ENCODE peak calls at places on chromosomes 3 and 15, in ten cellular contexts. One of them, this sample, is unnamed.

GRCh38 chr3:25910997-25911396 is 121.1 kb downstream of the OXSM start:
- DNase-seq in CD8-positive, alpha-beta memory T cell: peak
- DNase-seq in heart left ventricle: no peak
- DNase-seq in gastrocnemius medialis: no peak
- DNase-seq in CD8-positive, alpha-beta T cell: no peak
- DNase-seq in uterus: no peak
- DNase-seq in cardiac muscle cell: peak
- DNase-seq in stomach: no peak
- DNase-seq in upper lobe of right lung: peak
- DNase-seq in aorta: no peak
- DNase-seq in this sample: peak

GRCh38 chr15:63887630-63888029 is 53.9 kb upstream of the HERC1 start:
- DNase-seq in CD8-positive, alpha-beta memory T cell: no peak
- DNase-seq in heart left ventricle: no peak
- DNase-seq in gastrocnemius medialis: no peak
- DNase-seq in CD8-positive, alpha-beta T cell: no peak
- DNase-seq in uterus: no peak
- DNase-seq in cardiac muscle cell: no peak
- DNase-seq in stomach: no peak
- DNase-seq in upper lobe of right lung: peak
- DNase-seq in aorta: no peak
- DNase-seq in this sample: no peak

GRCh38 chr3:188174309-188175044 is 20.5 kb downstream of the LPP start:
- DNase-seq in CD8-positive, alpha-beta memory T cell: no peak
- DNase-seq in heart left ventricle: no peak
- DNase-seq in gastrocnemius medialis: no peak
- DNase-seq in CD8-positive, alpha-beta T cell: no peak
- DNase-seq in uterus: peak
- DNase-seq in cardiac muscle cell: no peak
- DNase-seq in stomach: no peak
- DNase-seq in upper lobe of right lung: no peak
- DNase-seq in aorta: no peak
- DNase-seq in this sample: no peak

GRCh38 chr15:33200903-33201302 is 6.4 kb upstream of the FMN1 start:
- DNase-seq in CD8-positive, alpha-beta memory T cell: no peak
- DNase-seq in heart left ventricle: no peak
- DNase-seq in gastrocnemius medialis: no peak
- DNase-seq in CD8-positive, alpha-beta T cell: no peak
- DNase-seq in uterus: no peak
- DNase-seq in cardiac muscle cell: no peak
- DNase-seq in stomach: no peak
- DNase-seq in upper lobe of right lung: no peak
- DNase-seq in aorta: no peak
- DNase-seq in this sample: peak

GRCh38 chr3:53083496-53083895 is 37.6 kb upstream of the SFMBT1 start:
- DNase-seq in CD8-positive, alpha-beta memory T cell: no peak
- DNase-seq in heart left ventricle: peak
- DNase-seq in gastrocnemius medialis: no peak
- DNase-seq in CD8-positive, alpha-beta T cell: no peak
- DNase-seq in uterus: no peak
- DNase-seq in cardiac muscle cell: peak
- DNase-seq in stomach: no peak
- DNase-seq in upper lobe of right lung: peak
- DNase-seq in aorta: peak
- DNase-seq in this sample: peak

GRCh38 chr15:55816017-55816416 is 73.1 kb upstream of the PRTG start:
- DNase-seq in CD8-positive, alpha-beta memory T cell: no peak
- DNase-seq in heart left ventricle: no peak
- DNase-seq in gastrocnemius medialis: no peak
- DNase-seq in CD8-positive, alpha-beta T cell: no peak
- DNase-seq in uterus: no peak
- DNase-seq in cardiac muscle cell: peak
- DNase-seq in stomach: no peak
- DNase-seq in upper lobe of right lung: no peak
- DNase-seq in aorta: no peak
- DNase-seq in this sample: no peak

GRCh38 chr15:40006003-40006402 is 33.0 kb downstream of the SRP14 start:
- DNase-seq in CD8-positive, alpha-beta memory T cell: no peak
- DNase-seq in heart left ventricle: no peak
- DNase-seq in gastrocnemius medialis: no peak
- DNase-seq in CD8-positive, alpha-beta T cell: no peak
- DNase-seq in uterus: no peak
- DNase-seq in cardiac muscle cell: no peak
- DNase-seq in stomach: no peak
- DNase-seq in upper lobe of right lung: no peak
- DNase-seq in aorta: no peak
- DNase-seq in this sample: peak

GRCh38 chr15:37101634-37102314 is 1.4 kb upstream of the MEIS2 start:
- DNase-seq in CD8-positive, alpha-beta memory T cell: no peak
- DNase-seq in heart left ventricle: peak
- DNase-seq in gastrocnemius medialis: no peak
- DNase-seq in CD8-positive, alpha-beta T cell: no peak
- DNase-seq in uterus: peak
- DNase-seq in cardiac muscle cell: peak
- DNase-seq in stomach: peak
- DNase-seq in upper lobe of right lung: peak
- DNase-seq in aorta: peak
- DNase-seq in this sample: peak

GRCh38 chr3:49750056-49750455 is 26.3 kb upstream of the GMPPB start:
- DNase-seq in CD8-positive, alpha-beta memory T cell: no peak
- DNase-seq in heart left ventricle: no peak
- DNase-seq in gastrocnemius medialis: no peak
- DNase-seq in CD8-positive, alpha-beta T cell: no peak
- DNase-seq in uterus: no peak
- DNase-seq in cardiac muscle cell: no peak
- DNase-seq in stomach: no peak
- DNase-seq in upper lobe of right lung: no peak
- DNase-seq in aorta: no peak
- DNase-seq in this sample: no peak

GRCh38 chr3:186319988-186320387 is 42.0 kb downstream of the DGKG start:
- DNase-seq in CD8-positive, alpha-beta memory T cell: no peak
- DNase-seq in heart left ventricle: no peak
- DNase-seq in gastrocnemius medialis: no peak
- DNase-seq in CD8-positive, alpha-beta T cell: no peak
- DNase-seq in uterus: no peak
- DNase-seq in cardiac muscle cell: no peak
- DNase-seq in stomach: no peak
- DNase-seq in upper lobe of right lung: no peak
- DNase-seq in aorta: no peak
- DNase-seq in this sample: no peak

GRCh38 chr15:66855039-66855438 is 153.0 kb downstream of the SMAD6 start:
- DNase-seq in CD8-positive, alpha-beta memory T cell: no peak
- DNase-seq in heart left ventricle: no peak
- DNase-seq in gastrocnemius medialis: no peak
- DNase-seq in CD8-positive, alpha-beta T cell: no peak
- DNase-seq in uterus: no peak
- DNase-seq in cardiac muscle cell: no peak
- DNase-seq in stomach: no peak
- DNase-seq in upper lobe of right lung: no peak
- DNase-seq in aorta: no peak
- DNase-seq in this sample: no peak

GRCh38 chr3:117871934-117872333 is 1162.4 kb downstream of the TUSC7 start:
- DNase-seq in CD8-positive, alpha-beta memory T cell: no peak
- DNase-seq in heart left ventricle: no peak
- DNase-seq in gastrocnemius medialis: no peak
- DNase-seq in CD8-positive, alpha-beta T cell: no peak
- DNase-seq in uterus: no peak
- DNase-seq in cardiac muscle cell: no peak
- DNase-seq in stomach: no peak
- DNase-seq in upper lobe of right lung: no peak
- DNase-seq in aorta: no peak
- DNase-seq in this sample: peak

GRCh38 chr15:55741592-55742497 is 1.1 kb downstream of the PRTG start:
- DNase-seq in CD8-positive, alpha-beta memory T cell: no peak
- DNase-seq in heart left ventricle: peak
- DNase-seq in gastrocnemius medialis: no peak
- DNase-seq in CD8-positive, alpha-beta T cell: no peak
- DNase-seq in uterus: no peak
- DNase-seq in cardiac muscle cell: peak
- DNase-seq in stomach: no peak
- DNase-seq in upper lobe of right lung: peak
- DNase-seq in aorta: no peak
- DNase-seq in this sample: no peak

GRCh38 chr3:23859012-23859743 is 53.4 kb downstream of the UBE2E1 start:
- DNase-seq in CD8-positive, alpha-beta memory T cell: no peak
- DNase-seq in heart left ventricle: peak
- DNase-seq in gastrocnemius medialis: peak
- DNase-seq in CD8-positive, alpha-beta T cell: no peak
- DNase-seq in uterus: no peak
- DNase-seq in cardiac muscle cell: peak
- DNase-seq in stomach: no peak
- DNase-seq in upper lobe of right lung: no peak
- DNase-seq in aorta: no peak
- DNase-seq in this sample: no peak

GRCh38 chr3:33637482-33637881 is 80.6 kb downstream of the CLASP2 start:
- DNase-seq in CD8-positive, alpha-beta memory T cell: no peak
- DNase-seq in heart left ventricle: no peak
- DNase-seq in gastrocnemius medialis: no peak
- DNase-seq in CD8-positive, alpha-beta T cell: no peak
- DNase-seq in uterus: no peak
- DNase-seq in cardiac muscle cell: no peak
- DNase-seq in stomach: no peak
- DNase-seq in upper lobe of right lung: no peak
- DNase-seq in aorta: no peak
- DNase-seq in this sample: no peak
- H3K27ac ChIP-seq in CD8-positive, alpha-beta memory T cell: no peak
- H3K27ac ChIP-seq in heart left ventricle: no peak
- H3K27ac ChIP-seq in gastrocnemius medialis: no peak
- H3K27ac ChIP-seq in CD8-positive, alpha-beta T cell: no peak
- H3K27ac ChIP-seq in uterus: no peak
- H3K27ac ChIP-seq in cardiac muscle cell: peak
- H3K27ac ChIP-seq in stomach: no peak
- H3K27ac ChIP-seq in upper lobe of right lung: no peak
- H3K27ac ChIP-seq in aorta: no peak
- H3K27ac ChIP-seq in this sample: no peak

GRCh38 chr3:139559541-139559940 is 20.0 kb upstream of the RBP1 start:
- DNase-seq in CD8-positive, alpha-beta memory T cell: no peak
- DNase-seq in heart left ventricle: no peak
- DNase-seq in gastrocnemius medialis: no peak
- DNase-seq in CD8-positive, alpha-beta T cell: no peak
- DNase-seq in uterus: no peak
- DNase-seq in cardiac muscle cell: no peak
- DNase-seq in stomach: no peak
- DNase-seq in upper lobe of right lung: no peak
- DNase-seq in aorta: no peak
- DNase-seq in this sample: no peak

GRCh38 chr3:139558351-139559170 is 19.0 kb upstream of the RBP1 start:
- DNase-seq in CD8-positive, alpha-beta memory T cell: no peak
- DNase-seq in heart left ventricle: no peak
- DNase-seq in gastrocnemius medialis: no peak
- DNase-seq in CD8-positive, alpha-beta T cell: no peak
- DNase-seq in uterus: no peak
- DNase-seq in cardiac muscle cell: no peak
- DNase-seq in stomach: no peak
- DNase-seq in upper lobe of right lung: no peak
- DNase-seq in aorta: no peak
- DNase-seq in this sample: no peak

GRCh38 chr3:139564290-139564861 is 24.8 kb upstream of the RBP1 start:
- DNase-seq in CD8-positive, alpha-beta memory T cell: no peak
- DNase-seq in heart left ventricle: no peak
- DNase-seq in gastrocnemius medialis: no peak
- DNase-seq in CD8-positive, alpha-beta T cell: no peak
- DNase-seq in uterus: no peak
- DNase-seq in cardiac muscle cell: peak
- DNase-seq in stomach: no peak
- DNase-seq in upper lobe of right lung: no peak
- DNase-seq in aorta: no peak
- DNase-seq in this sample: peak

GRCh38 chr3:139561959-139562676 is 22.6 kb upstream of the RBP1 start:
- DNase-seq in CD8-positive, alpha-beta memory T cell: no peak
- DNase-seq in heart left ventricle: peak
- DNase-seq in gastrocnemius medialis: no peak
- DNase-seq in CD8-positive, alpha-beta T cell: no peak
- DNase-seq in uterus: peak
- DNase-seq in cardiac muscle cell: peak
- DNase-seq in stomach: no peak
- DNase-seq in upper lobe of right lung: no peak
- DNase-seq in aorta: no peak
- DNase-seq in this sample: peak

GRCh38 chr3:139561428-139561827 is 21.9 kb upstream of the RBP1 start:
- DNase-seq in CD8-positive, alpha-beta memory T cell: no peak
- DNase-seq in heart left ventricle: no peak
- DNase-seq in gastrocnemius medialis: no peak
- DNase-seq in CD8-positive, alpha-beta T cell: no peak
- DNase-seq in uterus: no peak
- DNase-seq in cardiac muscle cell: no peak
- DNase-seq in stomach: no peak
- DNase-seq in upper lobe of right lung: no peak
- DNase-seq in aorta: no peak
- DNase-seq in this sample: no peak
- H3K27ac ChIP-seq in CD8-positive, alpha-beta memory T cell: no peak
- H3K27ac ChIP-seq in heart left ventricle: no peak
- H3K27ac ChIP-seq in gastrocnemius medialis: no peak
- H3K27ac ChIP-seq in CD8-positive, alpha-beta T cell: no peak
- H3K27ac ChIP-seq in uterus: no peak
- H3K27ac ChIP-seq in cardiac muscle cell: no peak
- H3K27ac ChIP-seq in stomach: no peak
- H3K27ac ChIP-seq in upper lobe of right lung: no peak
- H3K27ac ChIP-seq in aorta: no peak
- H3K27ac ChIP-seq in this sample: no peak

GRCh38 chr3:171333784-171334464 is 126.3 kb downstream of the TNIK start:
- DNase-seq in CD8-positive, alpha-beta memory T cell: no peak
- DNase-seq in heart left ventricle: no peak
- DNase-seq in gastrocnemius medialis: no peak
- DNase-seq in CD8-positive, alpha-beta T cell: no peak
- DNase-seq in uterus: no peak
- DNase-seq in cardiac muscle cell: peak
- DNase-seq in stomach: no peak
- DNase-seq in upper lobe of right lung: peak
- DNase-seq in aorta: no peak
- DNase-seq in this sample: no peak
- H3K27ac ChIP-seq in CD8-positive, alpha-beta memory T cell: no peak
- H3K27ac ChIP-seq in heart left ventricle: peak
- H3K27ac ChIP-seq in gastrocnemius medialis: peak
- H3K27ac ChIP-seq in CD8-positive, alpha-beta T cell: no peak
- H3K27ac ChIP-seq in uterus: no peak
- H3K27ac ChIP-seq in cardiac muscle cell: peak
- H3K27ac ChIP-seq in stomach: peak
- H3K27ac ChIP-seq in upper lobe of right lung: peak
- H3K27ac ChIP-seq in aorta: peak
- H3K27ac ChIP-seq in this sample: no peak

DNA sequence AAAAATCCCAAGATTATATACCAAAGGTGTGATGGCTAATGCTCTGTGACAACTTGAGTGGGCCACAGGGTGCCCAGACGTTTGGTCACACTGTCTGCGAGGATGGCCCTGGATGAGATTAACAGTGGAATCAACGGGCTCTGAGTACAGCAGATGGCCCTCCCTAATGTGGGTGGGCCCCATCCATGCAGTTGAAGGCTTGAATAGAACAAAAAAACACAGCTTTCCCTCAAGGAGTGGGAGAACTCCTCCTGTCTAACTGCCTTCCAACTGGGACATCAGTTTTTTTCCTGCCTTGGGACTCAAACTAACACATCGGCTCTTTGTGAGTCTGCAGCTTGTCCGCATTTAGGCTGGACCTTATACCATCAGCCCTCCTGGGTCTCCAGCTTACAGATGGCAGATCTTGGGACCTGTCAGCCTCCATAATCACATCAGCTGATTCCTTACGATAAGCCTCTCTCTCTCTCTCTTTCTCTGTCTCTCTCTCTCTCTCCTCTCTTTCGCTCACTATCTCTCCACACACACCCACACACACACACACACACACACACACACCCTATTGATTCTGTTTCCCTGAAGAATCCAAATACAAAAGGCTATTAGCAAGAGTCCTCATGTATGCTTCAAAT is 20.8 kb downstream of the FAM174B start:
- DNase-seq in CD8-positive, alpha-beta memory T cell: no peak
- DNase-seq in heart left ventricle: no peak
- DNase-seq in gastrocnemius medialis: no peak
- DNase-seq in CD8-positive, alpha-beta T cell: no peak
- DNase-seq in uterus: no peak
- DNase-seq in cardiac muscle cell: no peak
- DNase-seq in stomach: no peak
- DNase-seq in upper lobe of right lung: no peak
- DNase-seq in aorta: no peak
- DNase-seq in this sample: no peak
- H3K27ac ChIP-seq in CD8-positive, alpha-beta memory T cell: no peak
- H3K27ac ChIP-seq in heart left ventricle: no peak
- H3K27ac ChIP-seq in gastrocnemius medialis: no peak
- H3K27ac ChIP-seq in CD8-positive, alpha-beta T cell: no peak
- H3K27ac ChIP-seq in uterus: no peak
- H3K27ac ChIP-seq in cardiac muscle cell: no peak
- H3K27ac ChIP-seq in stomach: peak
- H3K27ac ChIP-seq in upper lobe of right lung: no peak
- H3K27ac ChIP-seq in aorta: no peak
- H3K27ac ChIP-seq in this sample: no peak